ENCODE peak calls at places on chromosomes 4 and X, in ten cellular contexts. V is left ventricle myocardium inferior; G is stimulated activated CD4-positive, alpha-beta T cell treated with anti-CD3 and anti-CD28 coated beads, Interleukin-15, amount 100 ng/mL, for 1 hour; D is H1; O is posterior cingulate gyrus; H is memory B cell; Q is PC-3; Z is head of caudate nucleus; S is cardiac muscle cell; Y is MM.1S. F is an unnamed sample.
A peak's percentile ranks its signal among the peaks of the same experiment; 100 is the strongest.

GRCh38 chr4:113411496-113411938 is 350.0 kb downstream of the CAMK2D start:
- DNase-seq in V (no peak), G (no peak), D (no peak), O (no peak), H (no peak), Q (peak; percentile 68), Z (no peak), S (peak; percentile 90), Y (no peak), F (no peak)

GRCh38 chr4:53012738-53013137 is 150.6 kb downstream of the RASL11B start:
- DNase-seq in V (no peak), G (no peak), D (no peak), O (no peak), H (no peak), Q (no peak), Z (no peak), S (peak; percentile 65), Y (no peak), F (no peak)

GRCh38 chr4:182925298-182925738 is 8.1 kb upstream of the DCTD start:
- DNase-seq in V (peak; percentile 66), G (peak; percentile 29), D (peak; percentile 69), O (peak; percentile 93), H (peak; percentile 65), Q (peak; percentile 77), Z (peak; percentile 81), S (peak; percentile 82), Y (peak; percentile 90), F (peak; percentile 83)

GRCh38 chrX:9865804-9866471 is 79.7 kb downstream of the SHROOM2 start:
- DNase-seq in V (no peak), G (no peak), D (no peak), O (no peak), H (no peak), Q (peak; percentile 63), Z (no peak), S (no peak), Y (no peak), F (no peak)

GRCh38 chr4:184510431-184510830 is 36.1 kb upstream of the IRF2 start:
- DNase-seq in V (no peak), G (no peak), D (no peak), O (no peak), H (no peak), Q (no peak), Z (no peak), S (no peak), Y (no peak), F (no peak)

GRCh38 chr4:40595981-40596380 is 33.7 kb downstream of the RBM47 start:
- DNase-seq in V (no peak), G (no peak), D (no peak), O (no peak), H (no peak), Q (no peak), Z (no peak), S (no peak), Y (no peak), F (no peak)

GRCh38 chr4:138910914-138911336 is 104.7 kb upstream of the NOCT start:
- DNase-seq in V (peak; percentile 80), G (no peak), D (no peak), O (peak; percentile 95), H (no peak), Q (peak; percentile 83), Z (peak; percentile 71), S (peak; percentile 93), Y (no peak), F (peak; percentile 76)

GRCh38 chrX:16897445-16897844 is 27.3 kb upstream of the RBBP7 start:
- DNase-seq in V (no peak), G (no peak), D (no peak), O (no peak), H (no peak), Q (no peak), Z (no peak), S (no peak), Y (no peak), F (no peak)

GRCh38 chr4:134278675-134279074 is 77.1 kb upstream of the PABPC4L start:
- DNase-seq in V (no peak), G (no peak), D (no peak), O (no peak), H (no peak), Q (peak; percentile 6), Z (no peak), S (no peak), Y (no peak), F (no peak)

GRCh38 chrX:71556026-71556425 is 22.2 kb upstream of the GCNA start:
- DNase-seq in V (no peak), G (no peak), D (no peak), O (no peak), H (no peak), Q (no peak), Z (no peak), S (no peak), Y (no peak), F (no peak)

GRCh38 chr4:53557601-53558000 is 33.7 kb downstream of the LNX1 start:
- DNase-seq in V (no peak), G (no peak), D (no peak), O (peak; percentile 49), H (no peak), Q (no peak), Z (peak; percentile 13), S (no peak), Y (no peak), F (no peak)

GRCh38 chr4:163553146-163553545 is 58.7 kb downstream of the TMA16 start:
- DNase-seq in V (no peak), G (no peak), D (no peak), O (no peak), H (no peak), Q (no peak), Z (no peak), S (no peak), Y (no peak), F (no peak)

GRCh38 chr4:90798948-90799347 is 671.8 kb downstream of the CCSER1 start:
- DNase-seq in V (no peak), G (no peak), D (no peak), O (peak; percentile 68), H (no peak), Q (no peak), Z (no peak), S (no peak), Y (no peak), F (no peak)

GRCh38 chrX:104270916-104271512 is 16.3 kb upstream of the ESX1 start:
- DNase-seq in V (peak; percentile 31), G (no peak), D (peak; percentile 72), O (peak; percentile 85), H (no peak), Q (peak; percentile 82), Z (peak; percentile 78), S (peak; percentile 46), Y (no peak), F (peak; percentile 20)

GRCh38 chr4:10421344-10422055 is 35.7 kb downstream of the ZNF518B start:
- DNase-seq in V (no peak), G (no peak), D (no peak), O (no peak), H (no peak), Q (peak; percentile 7), Z (no peak), S (no peak), Y (no peak), F (no peak)

GRCh38 chr4:7309176-7309575 is 116.8 kb downstream of the SORCS2 start:
- DNase-seq in V (peak; percentile 27), G (no peak), D (no peak), O (peak; percentile 85), H (no peak), Q (no peak), Z (no peak), S (no peak), Y (no peak), F (no peak)

GRCh38 chrX:147923605-147924004 is 11.9 kb downstream of the FMR1 start:
- DNase-seq in V (no peak), G (no peak), D (no peak), O (no peak), H (no peak), Q (no peak), Z (no peak), S (no peak), Y (no peak), F (no peak)

GRCh38 chr4:37568494-37568893 is 117.7 kb downstream of the RELL1 start:
- DNase-seq in V (no peak), G (no peak), D (no peak), O (no peak), H (no peak), Q (no peak), Z (no peak), S (no peak), Y (no peak), F (no peak)

GRCh38 chr4:169774466-169775445 is 17.0 kb upstream of the HPF1 start:
- DNase-seq in V (no peak), G (no peak), D (peak; percentile 53), O (peak; percentile 89), H (no peak), Q (no peak), Z (no peak), S (peak; percentile 39), Y (no peak), F (no peak)

GRCh38 chr4:54277691-54278090 is 48.6 kb downstream of the PDGFRA start:
- DNase-seq in V (no peak), G (no peak), D (no peak), O (no peak), H (no peak), Q (peak; percentile 75), Z (no peak), S (peak; percentile 75), Y (no peak), F (peak; percentile 38)

GRCh38 chr4:88166608-88167007 is 8.2 kb upstream of the ABCG2 start:
- DNase-seq in V (no peak), G (no peak), D (no peak), O (no peak), H (no peak), Q (no peak), Z (no peak), S (no peak), Y (no peak), F (no peak)

GRCh38 chr4:19700951-19701350 is 550.8 kb upstream of the SLIT2 start:
- DNase-seq in V (no peak), G (no peak), D (no peak), O (no peak), H (no peak), Q (peak; percentile 29), Z (no peak), S (no peak), Y (no peak), F (no peak)

GRCh38 chrX:101950581-101950980 is 18.8 kb upstream of the ZMAT1 start:
- DNase-seq in V (no peak), G (no peak), D (no peak), O (no peak), H (no peak), Q (no peak), Z (no peak), S (no peak), Y (no peak), F (no peak)

GRCh38 chr4:127509155-127509554 is 123.6 kb upstream of the INTU start:
- DNase-seq in V (no peak), G (no peak), D (no peak), O (no peak), H (no peak), Q (no peak), Z (no peak), S (peak; percentile 21), Y (no peak), F (no peak)

GRCh38 chr4:73348185-73348584 is 55.9 kb upstream of the ALB start:
- DNase-seq in V (no peak), G (no peak), D (no peak), O (no peak), H (no peak), Q (no peak), Z (no peak), S (no peak), Y (no peak), F (no peak)

GRCh38 chr4:109574443-109574850 is 14.4 kb downstream of the MCUB start:
- DNase-seq in V (no peak), G (no peak), D (no peak), O (no peak), H (no peak), Q (peak; percentile 11), Z (peak; percentile 22), S (peak; percentile 48), Y (no peak), F (no peak)

GRCh38 chr4:53039741-53040458 is 177.8 kb downstream of the RASL11B start:
- DNase-seq in V (no peak), G (no peak), D (no peak), O (no peak), H (no peak), Q (no peak), Z (no peak), S (no peak), Y (no peak), F (no peak)

GRCh38 chr4:101774807-101775206 is 15.7 kb upstream of the BANK1 start:
- DNase-seq in V (no peak), G (no peak), D (no peak), O (no peak), H (no peak), Q (peak; percentile 50), Z (no peak), S (peak; percentile 69), Y (no peak), F (no peak)

F was measured in tibial artery.